ENCODE peak calls at places on chromosomes 16 and 17, in nine cellular contexts. N is endodermal cell; B is tibial artery; J is lung; K is neural progenitor cell; S is effector memory CD4-positive, alpha-beta T cell; U is K562; A is CD8-positive, alpha-beta T cell; Z is GM23338. F is an unnamed sample. For H3K4me1, the result is how much of the 10 kb centered on the place peaks cover.

GRCh38 chr16:87856796-87857228 is 12.5 kb downstream of the SLC7A5 start:
- DNase-seq in N (no peak), B (no peak), J (no peak), K (no peak), S (no peak), U (no peak), A (no peak), Z (no peak), F (peak)

GRCh38 chr16:9797306-9797705 is 384.9 kb downstream of the GRIN2A start:
- DNase-seq in N (no peak), B (no peak), J (no peak), K (no peak), S (no peak), U (no peak), A (no peak), Z (no peak), F (peak)

GRCh38 chr16:4511441-4512082 is 27.0 kb downstream of the CDIP1 start:
- DNase-seq in N (peak), B (no peak), J (peak), K (peak), S (no peak), U (peak), A (peak), Z (peak), F (peak)

GRCh38 chr16:25093208-25094061 is 18.1 kb upstream of the LCMT1 start:
- DNase-seq in N (no peak), B (no peak), J (no peak), K (no peak), S (no peak), U (no peak), A (no peak), Z (no peak), F (no peak)

GRCh38 chr16:31420037-31420436 is 8.1 kb downstream of the COX6A2 start:
- DNase-seq in N (no peak), B (no peak), J (no peak), K (no peak), S (no peak), U (no peak), A (no peak), Z (no peak), F (no peak)

GRCh38 chr16:1174477-1175357 is 21.8 kb downstream of the CACNA1H start:
- DNase-seq in N (no peak), B (no peak), J (no peak), K (no peak), S (no peak), U (no peak), A (no peak), Z (no peak), F (no peak)

GRCh38 chr17:62703269-62703775 is 75.9 kb downstream of the MRC2 start:
- DNase-seq in N (no peak), B (peak), J (no peak), K (no peak), S (no peak), U (no peak), A (no peak), Z (no peak), F (no peak)

GRCh38 chr16:89038221-89038721 is 55.4 kb upstream of the ACSF3 start:
- DNase-seq in N (no peak), B (no peak), J (no peak), K (no peak), S (no peak), U (no peak), A (no peak), Z (no peak), F (peak)

GRCh38 chr17:70905796-70906195 is 736.5 kb downstream of the KCNJ2 start:
- DNase-seq in N (no peak), B (peak), J (peak), K (no peak), S (no peak), U (no peak), A (no peak), Z (no peak), F (peak)

GRCh38 chr17:6831662-6832263 is at the start of gene TEKT1:
- DNase-seq in N (peak), B (peak), J (peak), K (peak), S (peak), U (no peak), A (peak), Z (peak), F (peak)

GRCh38 chr17:17935321-17936271 is 36.6 kb downstream of the TOM1L2 start:
- DNase-seq in N (no peak), B (peak), J (no peak), K (no peak), S (no peak), U (no peak), A (no peak), Z (no peak), F (no peak)

GRCh38 chr17:2687074-2687418 is 24.5 kb downstream of the CLUH start:
- DNase-seq in N (no peak), B (no peak), J (no peak), K (no peak), S (no peak), U (no peak), A (no peak), Z (no peak), F (no peak)

GRCh38 chr16:84554627-84555328 is 50.3 kb upstream of the MEAK7 start:
- DNase-seq in N (no peak), B (no peak), J (no peak), K (no peak), S (no peak), U (peak), A (no peak), Z (no peak), F (no peak)

GRCh38 chr17:3544365-3544764 is 13.2 kb downstream of the TRPV3 start:
- DNase-seq in N (peak), B (no peak), J (no peak), K (no peak), S (no peak), U (no peak), A (no peak), Z (no peak), F (no peak)

GRCh38 chr17:77366558-77367245 is 225.9 kb downstream of the SEC14L1 start:
- DNase-seq in N (peak), B (peak), J (no peak), K (no peak), S (no peak), U (peak), A (no peak), Z (no peak), F (peak)

GRCh38 chr16:88570691-88571092 is 489 bp downstream of the ZC3H18 start:
- DNase-seq in N (no peak), B (no peak), J (no peak), K (peak), S (peak), U (peak), A (peak), Z (peak), F (no peak)

GRCh38 chr17:76452646-76453430 is at the start of gene UBE2O:
- DNase-seq in N (peak), B (peak), J (peak), K (peak), S (peak), U (peak), A (peak), Z (peak), F (peak)

GRCh38 chr16:24858219-24859041 is 12.7 kb downstream of the SLC5A11 start:
- DNase-seq in N (peak), B (peak), J (no peak), K (peak), S (peak), U (peak), A (peak), Z (peak), F (peak)

GRCh38 chr16:72588554-72588953 is 416.6 kb upstream of the PMFBP1 start:
- DNase-seq in N (no peak), B (no peak), J (no peak), K (no peak), S (no peak), U (no peak), A (no peak), Z (no peak), F (no peak)

GRCh38 chr16:86962259-86962658 is 354.9 kb downstream of the C16orf95 start:
- DNase-seq in N (no peak), B (no peak), J (no peak), K (no peak), S (no peak), U (no peak), A (no peak), Z (no peak), F (no peak)

GRCh38 chr17:8443756-8444155 is 8.1 kb downstream of the NDEL1 start:
- DNase-seq in N (no peak), B (no peak), J (no peak), K (no peak), S (no peak), U (no peak), A (no peak), Z (no peak), F (no peak)

GRCh38 chr16:768428-768827 is 7.9 kb downstream of the MSLN start:
- DNase-seq in N (no peak), B (no peak), J (no peak), K (no peak), S (no peak), U (no peak), A (no peak), Z (no peak), F (peak)

GRCh38 chr16:19210175-19210924 is 42.3 kb downstream of the SYT17 start:
- DNase-seq in N (no peak), B (no peak), J (no peak), K (no peak), S (no peak), U (no peak), A (no peak), Z (no peak), F (no peak)

GRCh38 chr17:79991924-79992656 is 43.6 kb downstream of the TBC1D16 start:
- DNase-seq in N (no peak), B (no peak), J (no peak), K (peak), S (no peak), U (no peak), A (no peak), Z (peak), F (peak)

GRCh38 chr17:17824780-17825614 is 11.8 kb downstream of the SREBF1 start:
- DNase-seq in N (peak), B (peak), J (no peak), K (peak), S (no peak), U (peak), A (no peak), Z (peak), F (peak)

GRCh38 chr17:66508896-66509843 is 206.8 kb downstream of the PRKCA start:
- DNase-seq in N (no peak), B (no peak), J (peak), K (no peak), S (no peak), U (peak), A (peak), Z (no peak), F (no peak)

GRCh38 chr17:80837711-80838110 is 153.9 kb upstream of the CHMP6 start:
- DNase-seq in N (no peak), B (no peak), J (no peak), K (no peak), S (no peak), U (no peak), A (no peak), Z (no peak), F (no peak)

GRCh38 chr16:10668322-10669045 is 26.2 kb downstream of the TEKT5 start:
- DNase-seq in N (peak), B (no peak), J (no peak), K (peak), S (no peak), U (peak), A (no peak), Z (peak), F (peak)

GRCh38 chr17:6028294-6028693 is 41.9 kb upstream of the WSCD1 start:
- DNase-seq in N (no peak), B (no peak), J (no peak), K (no peak), S (no peak), U (no peak), A (no peak), Z (no peak), F (no peak)

GRCh38 chr16:52077656-52078055 is 469.3 kb downstream of the TOX3 start:
- DNase-seq in N (no peak), B (no peak), J (no peak), K (no peak), S (no peak), U (no peak), A (no peak), Z (no peak), F (no peak)

GRCh38 chr16:52076332-52077115 is 470.4 kb downstream of the TOX3 start:
- DNase-seq in N (no peak), B (no peak), J (no peak), K (no peak), S (no peak), U (no peak), A (no peak), Z (no peak), F (no peak)

GRCh38 chr16:52074133-52074532 is 472.8 kb downstream of the TOX3 start:
- DNase-seq in N (no peak), B (no peak), J (no peak), K (no peak), S (no peak), U (no peak), A (no peak), Z (no peak), F (no peak)

DNA sequence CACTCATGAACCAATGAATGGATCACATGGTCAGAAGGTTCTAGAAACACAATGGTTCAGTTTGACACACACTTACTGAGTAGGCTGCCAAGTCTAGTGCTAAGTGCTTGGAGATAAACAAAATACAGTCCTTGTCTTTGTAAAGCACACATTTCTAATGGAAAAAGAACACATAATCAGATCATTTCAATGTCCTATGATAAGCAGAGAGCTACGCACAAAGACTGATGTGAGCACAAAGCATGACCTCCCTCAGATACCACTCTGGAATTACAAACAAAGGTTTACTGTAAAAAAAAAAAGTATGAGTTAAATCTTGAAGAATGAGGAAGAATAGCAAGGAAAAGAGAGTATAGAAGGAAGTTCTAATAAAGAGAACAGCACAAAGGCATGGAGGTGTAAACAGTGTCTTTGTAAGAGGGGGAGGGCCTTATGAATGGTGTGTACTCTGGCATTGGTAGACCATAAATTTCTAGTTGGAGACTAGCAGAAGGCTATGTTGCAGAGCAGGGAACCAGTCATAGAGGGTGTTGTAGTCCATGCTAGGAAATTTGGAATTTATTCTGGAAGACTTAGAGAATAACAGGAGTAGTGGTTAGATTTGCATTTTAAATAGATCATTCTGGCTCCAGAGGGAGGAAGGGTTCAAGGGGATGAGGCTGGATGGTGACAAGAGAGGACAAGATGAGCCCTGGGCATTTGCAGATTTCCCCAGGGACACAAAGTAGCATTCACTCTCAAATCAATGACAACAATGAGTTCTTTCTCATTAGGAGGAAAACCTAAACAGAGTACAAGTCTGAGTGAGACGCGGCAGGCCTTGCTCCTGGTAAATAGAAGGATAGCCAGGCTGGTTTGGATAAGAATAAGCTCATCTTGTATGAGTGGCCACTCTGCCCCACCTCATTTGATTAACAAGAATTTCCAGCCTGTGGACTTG is 468.0 kb downstream of the TOX3 start:
- DNase-seq in N (no peak), B (no peak), J (no peak), K (no peak), S (no peak), U (no peak), A (no peak), Z (no peak), F (no peak)
- H3K4me1 ChIP-seq in N (under half), B (under half), J (under half), K (under half), S (under half), U (under half), A (under half), Z (under half), F (under half)

DNA sequence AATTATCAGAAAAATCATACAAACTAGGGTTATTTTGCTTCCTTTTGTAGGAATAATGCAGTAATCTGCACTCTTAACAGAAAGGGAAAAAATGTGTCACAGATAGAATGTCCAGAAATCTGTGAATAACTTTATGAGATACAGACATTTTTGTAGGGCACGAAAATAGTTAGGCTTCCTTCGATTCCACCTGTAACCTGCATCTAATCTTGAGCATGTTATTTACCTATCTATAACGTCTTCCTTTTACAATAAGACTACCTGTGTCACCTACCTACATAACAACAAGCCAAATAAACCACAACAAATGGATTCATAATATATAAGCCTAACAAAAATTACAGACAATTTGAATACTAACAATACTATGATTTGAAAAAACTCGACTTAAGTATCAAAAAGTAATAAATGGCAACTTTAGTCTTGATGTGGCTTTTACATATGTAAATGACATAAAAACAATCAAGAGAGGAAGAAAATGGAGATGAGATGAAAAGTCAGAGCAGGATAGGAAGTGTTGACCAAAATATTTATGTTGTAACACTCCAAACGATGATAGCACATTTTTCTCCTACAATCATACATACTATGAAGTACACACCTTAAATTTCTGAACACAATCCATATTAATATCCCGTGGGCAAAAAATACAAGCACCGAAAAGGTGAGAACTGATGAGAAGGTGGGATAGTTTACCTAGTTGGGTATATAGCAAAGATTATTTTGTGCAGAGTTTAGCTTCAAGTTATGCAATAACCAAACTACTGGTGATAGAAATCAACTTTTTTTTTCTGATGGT is 2.5 kb downstream of the STAT5B start:
- DNase-seq in N (no peak), B (no peak), J (no peak), K (no peak), S (no peak), U (no peak), A (no peak), Z (no peak), F (no peak)
- H3K4me3 ChIP-seq in N (peak), B (no peak), J (no peak), K (peak), S (peak), U (peak), A (peak), Z (peak), F (no peak)

GRCh38 chr17:64329571-64329970 is 61.1 kb downstream of the PECAM1 start:
- DNase-seq in N (no peak), B (no peak), J (no peak), K (no peak), S (no peak), U (no peak), A (no peak), Z (no peak), F (peak)

GRCh38 chr17:64331946-64332493 is 58.6 kb downstream of the PECAM1 start:
- DNase-seq in N (no peak), B (peak), J (peak), K (no peak), S (no peak), U (peak), A (no peak), Z (no peak), F (peak)

GRCh38 chr17:64328875-64329405 is 61.7 kb downstream of the PECAM1 start:
- DNase-seq in N (no peak), B (no peak), J (no peak), K (no peak), S (no peak), U (no peak), A (no peak), Z (no peak), F (no peak)

GRCh38 chr17:64332502-64332901 is 58.2 kb downstream of the PECAM1 start:
- DNase-seq in N (no peak), B (no peak), J (no peak), K (no peak), S (no peak), U (no peak), A (no peak), Z (no peak), F (peak)

DNA sequence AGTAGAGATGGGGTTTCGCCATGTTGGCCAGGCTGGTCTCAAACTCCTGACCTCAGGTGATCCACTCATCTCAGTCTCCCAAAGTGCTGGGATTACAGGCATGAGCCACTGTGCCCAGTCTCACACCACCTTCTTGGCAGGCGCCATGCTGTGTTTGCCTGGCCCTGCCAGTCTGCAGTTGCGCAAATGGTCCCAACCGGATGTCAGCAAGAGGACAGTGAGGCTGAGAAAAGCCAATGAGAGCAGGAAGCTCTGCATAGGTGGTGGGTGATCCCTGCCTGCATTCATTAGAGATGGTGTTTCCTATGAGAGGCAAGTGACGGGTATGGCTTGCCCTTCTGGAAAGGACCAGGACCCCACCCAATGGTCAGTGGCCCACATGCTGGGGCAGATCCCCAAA is 59.3 kb downstream of the PECAM1 start:
- DNase-seq in N (no peak), B (no peak), J (no peak), K (no peak), S (no peak), U (no peak), A (no peak), Z (no peak), F (no peak)
- H3K27ac ChIP-seq in N (no peak), B (peak), J (peak), K (no peak), S (no peak), U (peak), A (no peak), Z (no peak), F (peak)

GRCh38 chr17:40015005-40015997 is at the start of gene CSF3:
- DNase-seq in N (peak), B (no peak), J (no peak), K (peak), S (no peak), U (no peak), A (no peak), Z (no peak), F (peak)
- H3K4me1 ChIP-seq in N (under half), B (under half), J (under half), K (under half), S (under half), U (under half), A (under half), Z (under half), F (under half)

GRCh38 chr17:43995150-43995471 is 9.3 kb upstream of the NAGS start:
- DNase-seq in N (no peak), B (no peak), J (no peak), K (no peak), S (no peak), U (no peak), A (no peak), Z (no peak), F (no peak)
- H3K4me3 ChIP-seq in N (peak), B (no peak), J (no peak), K (peak), S (no peak), U (no peak), A (no peak), Z (peak), F (no peak)

GRCh38 chr17:68398731-68399637 is 58.3 kb downstream of the WIPI1 start:
- DNase-seq in N (peak), B (peak), J (peak), K (peak), S (no peak), U (peak), A (peak), Z (peak), F (peak)
- H3K27ac ChIP-seq in N (no peak), B (no peak), J (peak), K (no peak), S (no peak), U (no peak), A (no peak), Z (peak), F (no peak)

F was measured in right cardiac atrium.